ENCODE peak calls at places on chromosomes 3 and 15, in ten cellular contexts. V is psoas muscle, Z is esophagus muscularis mucosa, P is mammary epithelial cell, C is HL-60, L is body of pancreas, Y is cardiac muscle cell, I is A673, E is stomach, D is colonic mucosa. J is an unnamed sample.

GRCh38 chr15:43277231-43277823 is 10.6 kb upstream of the TGM5 start:
- DNase-seq in C (peak; percentile 41), P (no peak), I (no peak), V (no peak), D (no peak), Z (no peak), E (no peak), Y (no peak), L (no peak), J (no peak)

GRCh38 chr3:104291437-104291851 is 1075.3 kb upstream of the ALCAM start:
- DNase-seq in C (no peak), V (no peak), Y (no peak), L (no peak), E (no peak), P (no peak), I (no peak), Z (no peak), D (no peak), J (peak; percentile 66)

GRCh38 chr3:197891-198491 is 1.4 kb downstream of the CHL1 start:
- DNase-seq in L (peak; percentile 5), E (no peak), D (no peak), Y (peak; percentile 12), I (peak; percentile 5), C (no peak), Z (no peak), V (no peak), P (no peak), J (no peak)

GRCh38 chr3:148873928-148874326 is 8.8 kb downstream of the CPA3 start:
- DNase-seq in C (no peak), Y (no peak), D (no peak), L (peak; percentile 51), P (no peak), E (no peak), Z (no peak), I (no peak), V (no peak), J (no peak)

GRCh38 chr3:149339931-149340309 is 6.5 kb upstream of the TM4SF18 start:
- DNase-seq in L (peak; percentile 76), V (peak; percentile 85), D (peak; percentile 45), E (peak; percentile 74), Z (peak; percentile 95), I (peak; percentile 93), P (peak; percentile 88), C (no peak), Y (no peak), J (peak; percentile 86)

GRCh38 chr3:41163399-41163798 is 35.9 kb upstream of the CTNNB1 start:
- DNase-seq in I (no peak), V (no peak), P (no peak), C (no peak), E (no peak), L (no peak), Z (no peak), D (no peak), Y (no peak), J (no peak)

GRCh38 chr3:58534592-58535494 is 2.1 kb downstream of the ACOX2 start:
- DNase-seq in P (no peak), E (no peak), V (no peak), Y (no peak), Z (peak; percentile 90), I (no peak), L (no peak), D (no peak), C (no peak), J (no peak)

GRCh38 chr15:60644903-60645302 is 166.0 kb upstream of the ICE2 start:
- DNase-seq in E (no peak), I (no peak), C (no peak), Y (no peak), D (no peak), V (no peak), P (no peak), Z (no peak), L (no peak), J (no peak)

GRCh38 chr3:82133070-82133606 is 371.7 kb upstream of the GBE1 start:
- DNase-seq in P (peak; percentile 24), Z (no peak), D (peak; percentile 27), V (peak; percentile 70), I (peak; percentile 57), L (peak; percentile 76), E (peak; percentile 67), Y (peak; percentile 80), C (peak; percentile 29), J (peak; percentile 85)

GRCh38 chr3:32614956-32615355 is 44.3 kb upstream of the DYNC1LI1 start:
- DNase-seq in I (no peak), Y (no peak), L (no peak), V (no peak), E (no peak), D (no peak), Z (no peak), C (no peak), P (peak; percentile 6), J (peak; percentile 57)

GRCh38 chr3:111585214-111585613 is 9.9 kb downstream of the ZBED2 start:
- DNase-seq in C (no peak), D (no peak), P (peak; percentile 84), V (no peak), L (no peak), I (no peak), Z (no peak), Y (no peak), E (no peak), J (no peak)

GRCh38 chr15:72591361-72591760 is 63.1 kb upstream of the GOLGA6B start:
- DNase-seq in D (no peak), C (no peak), Z (no peak), Y (no peak), E (no peak), L (no peak), I (no peak), V (no peak), P (no peak), J (peak; percentile 13)

GRCh38 chr15:83064859-83065258 is 2.2 kb downstream of the BTBD1 start:
- DNase-seq in Z (no peak), E (no peak), L (no peak), I (no peak), V (no peak), Y (no peak), D (no peak), P (peak; percentile 44), C (no peak), J (peak; percentile 23)

GRCh38 chr15:38068600-38068999 is 134.2 kb downstream of the TMCO5A start:
- DNase-seq in Y (peak; percentile 44), D (no peak), P (no peak), I (no peak), E (no peak), V (no peak), Z (no peak), C (no peak), L (no peak), J (no peak)

GRCh38 chr3:150314248-150315027 is 93.7 kb upstream of the TSC22D2 start:
- DNase-seq in Y (peak; percentile 36), P (no peak), E (peak; percentile 71), V (no peak), D (peak; percentile 66), C (no peak), I (no peak), L (peak; percentile 82), Z (no peak), J (no peak)

GRCh38 chr3:100080573-100080972 is 33.7 kb downstream of the FILIP1L start:
- DNase-seq in L (no peak), Y (no peak), P (no peak), V (no peak), E (no peak), D (no peak), C (no peak), Z (no peak), I (no peak), J (no peak)

GRCh38 chr3:51705276-51706020 is 1.4 kb upstream of the GRM2 start:
- DNase-seq in V (peak; percentile 28), Y (no peak), D (no peak), Z (no peak), I (no peak), P (no peak), L (no peak), C (no peak), E (no peak), J (no peak)

DNA sequence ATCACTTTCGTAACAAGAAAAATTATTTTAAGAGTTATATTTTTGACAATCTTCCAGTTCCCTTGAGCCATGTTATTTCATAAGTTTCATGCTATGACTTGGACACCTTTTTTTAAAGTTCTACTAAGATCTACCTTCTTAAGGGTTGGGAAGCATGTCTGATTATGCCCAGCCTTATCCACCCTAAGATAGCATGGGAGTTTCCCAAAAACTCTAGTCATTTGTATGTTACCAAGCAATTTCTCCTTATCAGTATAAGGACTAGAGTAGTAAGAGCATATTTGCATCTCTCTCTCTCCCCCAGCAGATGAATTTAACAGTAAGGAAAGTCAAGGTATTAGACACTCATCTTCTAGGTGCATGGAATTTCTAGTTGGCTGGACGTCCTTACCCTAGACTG is 85.1 kb upstream of the NTRK3 start:
- DNase-seq in C (no peak), I (no peak), Y (no peak), E (no peak), P (no peak), Z (no peak), D (no peak), L (no peak), V (no peak), J (no peak)
- H3K27me3 ChIP-seq in C (no peaks in the 10 kb centered on the region), I (peaks cover 8% of the 10 kb centered on the region), Y (peaks cover 24% of the 10 kb centered on the region), E (peaks cover 8% of the 10 kb centered on the region), P (no peaks in the 10 kb centered on the region), Z (peaks cover 4% of the 10 kb centered on the region), D (no peaks in the 10 kb centered on the region), L (no peaks in the 10 kb centered on the region), V (no peaks in the 10 kb centered on the region), J (no peaks in the 10 kb centered on the region)

GRCh38 chr3:70076394-70076793 is 76.9 kb downstream of the SAMMSON start:
- DNase-seq in P (no peak), V (no peak), Y (no peak), Z (no peak), E (peak; percentile 68), C (no peak), D (no peak), L (peak; percentile 10), I (no peak), J (no peak)
- H3K27me3 ChIP-seq in P (no peaks in the 10 kb centered on the region), V (no peaks in the 10 kb centered on the region), Y (no peaks in the 10 kb centered on the region), Z (no peaks in the 10 kb centered on the region), E (no peaks in the 10 kb centered on the region), C (peaks cover 8% of the 10 kb centered on the region), D (no peaks in the 10 kb centered on the region), L (peaks cover 19% of the 10 kb centered on the region), I (no peaks in the 10 kb centered on the region), J (no peaks in the 10 kb centered on the region)

DNA sequence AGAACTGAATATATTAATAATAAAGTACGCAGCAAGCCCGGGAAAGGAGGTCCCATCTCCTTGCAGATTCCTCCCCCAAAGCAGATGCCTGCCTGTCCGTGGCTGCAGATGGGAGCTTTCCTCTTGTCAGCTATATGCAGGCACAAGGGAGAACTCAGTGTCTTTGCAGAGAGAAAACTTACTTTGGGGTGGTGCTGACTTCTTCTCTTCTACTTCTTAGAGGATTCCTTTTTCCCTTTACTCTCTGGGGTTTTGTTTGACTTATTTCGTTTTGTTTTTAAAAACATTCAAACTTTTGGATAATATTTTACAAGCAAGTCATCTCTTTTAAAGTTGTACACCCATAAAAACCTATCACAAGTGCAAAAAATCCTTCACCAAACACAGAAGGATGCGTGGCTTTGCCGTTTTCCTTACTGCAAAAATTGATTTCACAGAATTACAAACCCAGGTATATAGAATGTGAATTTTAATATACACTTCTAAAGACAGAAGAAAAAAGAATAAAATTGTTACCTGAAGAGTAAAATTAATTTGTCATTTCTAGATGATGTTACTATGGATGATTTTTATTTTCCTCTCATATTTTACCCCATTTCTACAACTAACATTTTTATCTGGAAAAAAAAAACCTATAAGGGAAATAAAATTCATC is 65.3 kb upstream of the IGF1R start:
- DNase-seq in I (no peak), Y (no peak), Z (peak; percentile 3), L (no peak), V (no peak), E (no peak), D (no peak), C (no peak), P (no peak), J (no peak)
- H3K27me3 ChIP-seq in I (peaks cover 64% of the 10 kb centered on the region), Y (no peaks in the 10 kb centered on the region), Z (peaks cover 75% of the 10 kb centered on the region), L (no peaks in the 10 kb centered on the region), V (peaks cover 9% of the 10 kb centered on the region), E (peaks cover 95% of the 10 kb centered on the region), D (peaks cover 5% of the 10 kb centered on the region), C (peaks cover 20% of the 10 kb centered on the region), P (peaks cover 3% of the 10 kb centered on the region), J (peaks cover 59% of the 10 kb centered on the region)

GRCh38 chr3:186614266-186614596 is 1.4 kb downstream of the AHSG start:
- DNase-seq in E (no peak), Y (no peak), C (no peak), V (no peak), P (no peak), L (no peak), D (no peak), Z (no peak), I (peak; percentile 53), J (no peak)
- H3K27me3 ChIP-seq in E (peaks cover 48% of the 10 kb centered on the region), Y (peaks cover 11% of the 10 kb centered on the region), C (peaks cover 3% of the 10 kb centered on the region), V (no peaks in the 10 kb centered on the region), P (no peaks in the 10 kb centered on the region), L (no peaks in the 10 kb centered on the region), D (peaks cover 9% of the 10 kb centered on the region), Z (peaks cover 51% of the 10 kb centered on the region), I (no peaks in the 10 kb centered on the region), J (peaks cover 30% of the 10 kb centered on the region)

J was measured in adipocyte.